ENCODE peak calls at places on chromosomes 1 and 21, in five cellular contexts. C is mesenteric fat pad, I is AG09309, J is anterior cingulate cortex, F is lower lobe of right lung. M is an unnamed sample.

GRCh38 chr1:6048179-6048867 is 2.6 kb downstream of the KCNAB2 start:
- DNase-seq in C (no peak), I (no peak), J (peak), F (no peak), M (no peak)

GRCh38 chr1:6359568-6360496 is 33.7 kb downstream of the ACOT7 start:
- DNase-seq in C (no peak), I (no peak), J (no peak), F (peak), M (peak)

GRCh38 chr1:90407737-90408136 is 309.4 kb downstream of the BARHL2 start:
- DNase-seq in C (no peak), I (no peak), J (no peak), F (no peak), M (no peak)

GRCh38 chr1:186617860-186618780 is 62.1 kb downstream of the PTGS2 start:
- DNase-seq in C (no peak), I (peak), J (no peak), F (peak), M (peak)

GRCh38 chr1:170306948-170307347 is 161.2 kb downstream of the NTMT2 start:
- DNase-seq in C (no peak), I (no peak), J (no peak), F (no peak), M (no peak)

GRCh38 chr1:221511797-221512196 is 230.1 kb downstream of the DUSP10 start:
- DNase-seq in C (no peak), I (no peak), J (no peak), F (no peak), M (no peak)

GRCh38 chr1:10901894-10902805 is 105.7 kb upstream of the CASZ1 start:
- DNase-seq in C (no peak), I (no peak), J (no peak), F (no peak), M (no peak)

GRCh38 chr1:237736372-237737029 is 154.2 kb downstream of the ZP4 start:
- DNase-seq in C (no peak), I (no peak), J (no peak), F (no peak), M (no peak)

GRCh38 chr1:19596719-19597462 is 47.2 kb upstream of the NBL1 start:
- DNase-seq in C (peak), I (peak), J (peak), F (peak), M (peak)

GRCh38 chr21:43289442-43289841 is 120.6 kb downstream of the CRYAA start:
- DNase-seq in C (no peak), I (no peak), J (no peak), F (no peak), M (no peak)

GRCh38 chr1:25820247-25821111 is 725 bp downstream of the MTFR1L start:
- DNase-seq in C (no peak), I (no peak), J (peak), F (peak), M (peak)

GRCh38 chr1:53896673-53897229 is 2.8 kb downstream of the DIO1 start:
- DNase-seq in C (no peak), I (peak), J (no peak), F (no peak), M (no peak)

GRCh38 chr1:239719642-239720258 is 333.4 kb downstream of the CHRM3 start:
- DNase-seq in C (no peak), I (no peak), J (no peak), F (no peak), M (no peak)

GRCh38 chr1:109818351-109819325 is 54.9 kb upstream of the EPS8L3 start:
- DNase-seq in C (no peak), I (no peak), J (no peak), F (no peak), M (no peak)